ENCODE peak calls at places on chromosome 5, in four cellular contexts. Z is adrenal gland, X is WERI-Rb-1, E is brain microvascular endothelial cell. F is an unnamed sample. For H3K36me3, the result is how much of the 10 kb centered on the place peaks cover.

GRCh38 chr5:72071906-72072305 is 35.4 kb upstream of the MAP1B start:
- DNase-seq in Z (no peak), X (peak), E (no peak), F (no peak)

GRCh38 chr5:117947121-117947520 is 1041.2 kb downstream of the DTWD2 start:
- DNase-seq in Z (no peak), X (no peak), E (no peak), F (no peak)

GRCh38 chr5:75242067-75242466 is 5.4 kb upstream of the ANKRD31 start:
- DNase-seq in Z (no peak), X (no peak), E (no peak), F (peak)

GRCh38 chr5:179484761-179485160 is 65.6 kb upstream of the RUFY1 start:
- DNase-seq in Z (no peak), X (no peak), E (no peak), F (no peak)

GRCh38 chr5:3787604-3788003 is 192.0 kb downstream of the IRX1 start:
- DNase-seq in Z (no peak), X (no peak), E (no peak), F (no peak)

GRCh38 chr5:164475339-164475977 is 970.0 kb downstream of the MAT2B start:
- DNase-seq in Z (no peak), X (peak), E (no peak), F (peak)

GRCh38 chr5:7261900-7262299 is 134.0 kb upstream of the ADCY2 start:
- DNase-seq in Z (no peak), X (no peak), E (no peak), F (no peak)

GRCh38 chr5:178277346-178277745 is 44.7 kb upstream of the PHYKPL start:
- DNase-seq in Z (no peak), X (no peak), E (no peak), F (no peak)

GRCh38 chr5:119168401-119168800 is 97.5 kb downstream of the DMXL1 start:
- DNase-seq in Z (no peak), X (no peak), E (no peak), F (peak)

GRCh38 chr5:26009742-26010141 is 1028.6 kb downstream of the CDH9 start:
- DNase-seq in Z (peak), X (peak), E (no peak), F (no peak)

GRCh38 chr5:64788156-64788555 is 19.4 kb downstream of the CWC27 start:
- DNase-seq in Z (no peak), X (no peak), E (no peak), F (no peak)

GRCh38 chr5:159249158-159249557 is 13.9 kb upstream of the UBLCP1 start:
- DNase-seq in Z (no peak), X (no peak), E (no peak), F (peak)

GRCh38 chr5:128777052-128777451 is 188.2 kb upstream of the SLC27A6 start:
- DNase-seq in Z (no peak), X (no peak), E (no peak), F (peak)

GRCh38 chr5:58276431-58276830 is 183.5 kb downstream of the PLK2 start:
- DNase-seq in Z (no peak), X (no peak), E (no peak), F (no peak)

GRCh38 chr5:76542887-76543690 is 80.1 kb downstream of the F2RL2 start:
- DNase-seq in Z (peak), X (no peak), E (no peak), F (no peak)

GRCh38 chr5:136191304-136192014 is 1.5 kb downstream of the SMIM32 start:
- DNase-seq in Z (no peak), X (peak), E (no peak), F (peak)

GRCh38 chr5:97022898-97023297 is 87.0 kb downstream of the LNPEP start:
- DNase-seq in Z (no peak), X (no peak), E (no peak), F (no peak)
- H3K36me3 ChIP-seq in Z (under half), X (under half), E (under half), F (under half)

GRCh38 chr5:55031492-55031891 is 7.4 kb downstream of the GZMK start:
- DNase-seq in Z (no peak), X (no peak), E (no peak), F (no peak)

GRCh38 chr5:55030220-55030619 is 6.2 kb downstream of the GZMK start:
- DNase-seq in Z (no peak), X (no peak), E (peak), F (no peak)

GRCh38 chr5:55030676-55031445 is 6.8 kb downstream of the GZMK start:
- DNase-seq in Z (no peak), X (no peak), E (no peak), F (no peak)

GRCh38 chr5:55022454-55022853 is 1.6 kb upstream of the GZMK start:
- DNase-seq in Z (no peak), X (no peak), E (no peak), F (no peak)

DNA sequence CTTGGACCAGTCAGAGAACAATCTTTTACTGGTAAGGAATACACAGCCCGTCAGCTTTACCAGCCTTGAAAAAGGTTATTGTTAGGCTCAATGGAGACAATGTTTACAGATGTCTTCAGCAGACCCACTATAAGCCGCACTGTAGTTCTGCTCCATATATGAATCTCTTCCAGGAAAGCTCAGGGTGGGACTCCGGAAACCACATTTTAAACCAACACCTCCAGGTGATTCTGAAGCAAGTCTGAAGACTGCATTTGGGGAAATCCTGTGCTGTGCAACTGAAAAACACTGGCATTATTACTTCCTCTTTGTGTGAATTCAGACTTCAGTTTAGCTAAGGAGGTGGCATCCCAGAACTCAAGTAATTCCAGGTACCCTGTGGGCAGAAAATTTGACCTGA is 3.5 kb downstream of the GZMK start:
- DNase-seq in Z (no peak), X (no peak), E (no peak), F (no peak)
- H3K4me3 ChIP-seq in Z (no peak), X (no peak), E (no peak), F (no peak)

GRCh38 chr5:151030377-151030776 is 10.0 kb downstream of the GPX3 start:
- DNase-seq in Z (peak), X (no peak), E (no peak), F (no peak)

GRCh38 chr5:151029856-151030336 is 9.5 kb downstream of the GPX3 start:
- DNase-seq in Z (no peak), X (no peak), E (no peak), F (no peak)

GRCh38 chr5:151029179-151029855 is 8.9 kb downstream of the GPX3 start:
- DNase-seq in Z (no peak), X (no peak), E (no peak), F (no peak)

GRCh38 chr5:151027961-151028479 is 7.6 kb downstream of the GPX3 start:
- DNase-seq in Z (no peak), X (no peak), E (no peak), F (no peak)

GRCh38 chr5:151028717-151029116 is 8.3 kb downstream of the GPX3 start:
- DNase-seq in Z (no peak), X (no peak), E (no peak), F (no peak)
- H3K36me3 ChIP-seq in Z (half or more), X (under half), E (under half), F (under half)

DNA sequence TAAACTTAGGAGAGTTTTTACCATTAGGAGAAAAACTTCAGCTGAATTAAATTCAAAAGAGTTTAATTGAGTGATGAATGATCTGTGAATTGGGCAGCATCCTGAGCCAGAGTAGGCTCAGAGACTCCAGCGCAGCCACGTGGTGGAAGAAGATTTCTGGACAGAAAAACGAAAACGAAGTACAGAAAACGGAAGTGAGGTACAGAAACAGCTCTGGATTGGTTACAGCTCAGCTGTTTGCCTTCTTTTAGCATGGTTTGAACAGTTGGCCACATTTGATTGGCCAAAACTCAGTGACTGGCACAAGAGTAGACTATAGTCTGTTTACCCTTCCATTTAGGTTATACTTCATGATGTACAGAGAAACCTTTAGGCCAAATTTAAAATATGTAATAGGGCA is 69.2 kb upstream of the PLPP1 start:
- DNase-seq in Z (no peak), X (no peak), E (no peak), F (no peak)
- H3K4me3 ChIP-seq in Z (no peak), X (no peak), E (no peak), F (no peak)

GRCh38 chr5:171401167-171401947 is 13.7 kb downstream of the NPM1 start:
- DNase-seq in Z (no peak), X (no peak), E (no peak), F (no peak)
- H3K36me3 ChIP-seq in Z (half or more), X (half or more), E (half or more), F (under half)

DNA sequence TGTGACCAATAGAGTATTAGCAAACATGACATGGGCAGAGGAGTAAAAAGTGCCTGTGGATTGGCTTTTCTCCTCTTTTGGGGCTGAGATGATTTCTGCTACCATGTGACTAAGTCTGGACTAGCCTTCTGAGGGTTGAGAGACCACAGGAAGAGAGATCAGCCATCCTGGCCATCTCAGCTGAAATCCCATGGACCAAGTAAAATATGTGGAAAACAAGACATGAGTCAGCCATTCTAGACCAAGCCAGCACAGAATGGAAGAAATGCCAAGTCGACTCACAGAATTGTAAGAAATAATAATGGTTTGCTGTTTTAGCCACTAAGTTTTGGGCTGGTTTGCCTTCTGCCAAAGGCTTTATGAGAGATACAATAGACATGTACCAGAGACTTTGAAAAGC is 377.8 kb downstream of the CHSY3 start:
- DNase-seq in Z (no peak), X (no peak), E (peak), F (peak)
- H3K4me3 ChIP-seq in Z (no peak), X (no peak), E (no peak), F (no peak)

F was measured in bronchial epithelial cell.